ENCODE peak calls at places on chromosomes 12 and 14, in five cellular contexts. One of them, this sample, is unnamed.

GRCh38 chr12:18250313-18250916 is 10.9 kb upstream of the PIK3C2G start:
- DNase-seq in transverse colon: no peak
- DNase-seq in gastrocnemius medialis: no peak
- DNase-seq in suprapubic skin: no peak
- DNase-seq in body of pancreas: no peak
- DNase-seq in this sample: peak; percentile 55

GRCh38 chr14:91858536-91859275 is 8.6 kb downstream of the TC2N start:
- DNase-seq in suprapubic skin: no peak
- DNase-seq in transverse colon: no peak
- DNase-seq in gastrocnemius medialis: peak; percentile 51
- DNase-seq in body of pancreas: no peak
- DNase-seq in this sample: no peak

GRCh38 chr12:990308-990648 is 745 bp upstream of the ERC1 start:
- DNase-seq in body of pancreas: peak; percentile 71
- DNase-seq in gastrocnemius medialis: peak; percentile 60
- DNase-seq in suprapubic skin: peak; percentile 83
- DNase-seq in transverse colon: peak; percentile 72
- DNase-seq in this sample: peak; percentile 86

GRCh38 chr12:116927244-116927940 is 16.6 kb downstream of the FBXW8 start:
- DNase-seq in suprapubic skin: no peak
- DNase-seq in body of pancreas: no peak
- DNase-seq in gastrocnemius medialis: no peak
- DNase-seq in transverse colon: no peak
- DNase-seq in this sample: no peak

GRCh38 chr12:119145367-119145766 is 33.4 kb upstream of the HSPB8 start:
- DNase-seq in suprapubic skin: no peak
- DNase-seq in gastrocnemius medialis: no peak
- DNase-seq in body of pancreas: no peak
- DNase-seq in transverse colon: no peak
- DNase-seq in this sample: no peak

GRCh38 chr14:92680781-92681650 is 67.4 kb downstream of the LGMN start:
- DNase-seq in transverse colon: peak; percentile 85
- DNase-seq in gastrocnemius medialis: peak; percentile 42
- DNase-seq in body of pancreas: peak; percentile 67
- DNase-seq in suprapubic skin: no peak
- DNase-seq in this sample: peak; percentile 64

GRCh38 chr12:130254476-130255276 is 83.0 kb upstream of the PIWIL1 start:
- DNase-seq in gastrocnemius medialis: no peak
- DNase-seq in transverse colon: no peak
- DNase-seq in suprapubic skin: no peak
- DNase-seq in body of pancreas: peak; percentile 50
- DNase-seq in this sample: no peak

GRCh38 chr14:84622357-84622756 is 907.6 kb upstream of the FLRT2 start:
- DNase-seq in transverse colon: no peak
- DNase-seq in suprapubic skin: no peak
- DNase-seq in body of pancreas: no peak
- DNase-seq in gastrocnemius medialis: no peak
- DNase-seq in this sample: no peak

GRCh38 chr14:89359477-89360222 is 57.4 kb downstream of the FOXN3 start:
- DNase-seq in gastrocnemius medialis: peak; percentile 73
- DNase-seq in body of pancreas: peak; percentile 35
- DNase-seq in transverse colon: no peak
- DNase-seq in suprapubic skin: no peak
- DNase-seq in this sample: no peak

GRCh38 chr12:118371354-118372282 is 1.1 kb downstream of the TAOK3 start:
- DNase-seq in body of pancreas: peak; percentile 23
- DNase-seq in gastrocnemius medialis: no peak
- DNase-seq in transverse colon: peak; percentile 26
- DNase-seq in suprapubic skin: peak; percentile 82
- DNase-seq in this sample: peak; percentile 39

GRCh38 chr14:49051328-49052060 is 534.7 kb downstream of the RPS29 start:
- DNase-seq in gastrocnemius medialis: no peak
- DNase-seq in body of pancreas: no peak
- DNase-seq in transverse colon: no peak
- DNase-seq in suprapubic skin: no peak
- DNase-seq in this sample: no peak

GRCh38 chr12:131137836-131138637 is 184.3 kb downstream of the ADGRD1 start:
- DNase-seq in transverse colon: no peak
- DNase-seq in gastrocnemius medialis: no peak
- DNase-seq in body of pancreas: no peak
- DNase-seq in suprapubic skin: no peak
- DNase-seq in this sample: no peak

DNA sequence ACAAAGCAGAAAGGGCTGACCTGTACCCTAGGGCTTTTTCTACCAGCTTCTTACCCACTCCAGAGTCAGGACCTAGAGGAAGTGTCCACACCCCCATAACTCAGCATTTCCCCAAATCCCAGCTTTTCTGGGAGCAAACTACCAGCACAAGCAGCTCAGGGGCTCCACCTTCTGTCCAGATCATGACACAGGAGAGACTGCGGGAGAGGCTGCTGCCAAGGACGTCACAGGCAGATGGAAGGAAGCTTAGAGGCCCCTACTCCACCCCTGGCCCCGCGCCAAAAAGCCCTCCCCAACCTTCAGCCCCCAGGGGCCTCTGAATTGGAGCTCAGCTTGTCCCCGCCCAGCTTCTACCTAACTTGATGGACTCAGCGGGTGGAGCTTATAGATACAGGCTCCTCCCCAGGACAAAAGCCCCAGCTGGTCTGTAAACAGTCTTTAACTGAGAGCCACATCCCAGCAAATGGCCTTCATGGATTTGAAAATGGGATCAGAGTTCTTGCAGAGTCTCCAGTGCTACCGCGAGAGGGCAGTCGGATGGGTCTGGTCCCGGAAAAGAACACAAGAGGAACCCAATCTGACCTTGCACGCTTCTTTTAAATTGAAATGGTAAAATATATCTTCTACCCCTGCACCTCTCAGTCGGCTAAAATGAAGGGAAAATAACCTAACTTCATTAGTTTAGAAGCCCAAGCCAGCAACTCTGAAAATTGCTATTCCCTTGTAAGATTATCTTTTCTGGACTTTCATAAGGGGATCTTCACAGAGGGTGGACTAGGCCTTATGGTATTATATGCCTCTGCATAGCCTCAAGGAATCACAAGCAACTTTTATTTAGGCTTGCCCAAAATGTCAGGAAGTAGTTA is 6.8 kb upstream of the BAZ2A start:
- DNase-seq in body of pancreas: peak; percentile 98
- DNase-seq in transverse colon: peak; percentile 100
- DNase-seq in suprapubic skin: peak; percentile 99
- DNase-seq in gastrocnemius medialis: peak; percentile 99
- DNase-seq in this sample: peak; percentile 99
- TF ChIP-seq POLR2A in body of pancreas: no peak
- TF ChIP-seq POLR2A in transverse colon: peak; percentile 26
- TF ChIP-seq POLR2A in suprapubic skin: no peak
- TF ChIP-seq POLR2A in gastrocnemius medialis: peak; percentile 58
- TF ChIP-seq POLR2A in this sample: no peak

DNA sequence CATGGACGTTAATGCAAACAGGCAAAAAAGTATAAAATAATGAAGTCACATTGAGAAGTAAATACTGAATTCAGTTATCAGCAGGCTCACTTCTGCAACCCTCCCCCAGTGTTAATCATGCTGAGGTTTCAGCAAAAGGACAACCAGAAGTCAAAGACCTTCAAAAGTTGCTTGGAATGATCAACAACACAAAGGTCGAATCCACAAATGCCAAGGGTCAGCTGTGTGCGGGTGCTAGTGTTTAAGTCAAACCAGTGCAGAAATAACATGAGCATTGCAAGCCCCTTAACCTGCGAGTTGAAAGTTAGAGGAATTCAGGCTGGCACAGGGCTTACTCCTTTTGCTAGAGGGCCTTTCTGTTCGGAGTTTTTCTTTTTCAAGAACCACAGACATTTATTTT is 436.7 kb upstream of the SEL1L start:
- DNase-seq in body of pancreas: no peak
- DNase-seq in gastrocnemius medialis: no peak
- DNase-seq in suprapubic skin: no peak
- DNase-seq in transverse colon: no peak
- DNase-seq in this sample: no peak
- TF ChIP-seq POLR2A in body of pancreas: no peak
- TF ChIP-seq POLR2A in gastrocnemius medialis: no peak
- TF ChIP-seq POLR2A in suprapubic skin: no peak
- TF ChIP-seq POLR2A in transverse colon: no peak
- TF ChIP-seq POLR2A in this sample: no peak

DNA sequence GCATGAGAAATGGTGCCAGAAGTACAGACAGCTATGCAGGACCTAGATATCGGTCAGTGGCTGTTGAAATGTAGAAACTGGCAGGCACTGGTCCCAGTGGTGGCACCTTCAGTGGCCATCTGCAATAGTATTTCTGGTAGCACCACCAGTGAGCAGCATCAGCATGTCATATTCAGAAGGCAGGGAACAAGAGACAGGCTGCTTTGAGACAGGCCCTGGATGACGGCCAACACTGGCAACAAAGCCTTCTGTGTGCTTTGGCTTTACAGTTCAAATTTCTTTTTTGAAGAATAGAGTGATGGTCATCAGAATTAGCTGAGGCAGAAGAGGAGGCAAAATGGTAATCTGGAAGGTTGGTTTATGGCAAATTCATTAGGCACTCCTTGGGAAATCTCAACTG is 273.4 kb upstream of the SLC16A7 start:
- DNase-seq in body of pancreas: no peak
- DNase-seq in gastrocnemius medialis: no peak
- DNase-seq in suprapubic skin: no peak
- DNase-seq in transverse colon: no peak
- DNase-seq in this sample: no peak
- TF ChIP-seq POLR2A in body of pancreas: no peak
- TF ChIP-seq POLR2A in gastrocnemius medialis: no peak
- TF ChIP-seq POLR2A in suprapubic skin: no peak
- TF ChIP-seq POLR2A in transverse colon: no peak
- TF ChIP-seq POLR2A in this sample: no peak

GRCh38 chr12:10210225-10210624 is 2.5 kb upstream of the GABARAPL1 start:
- DNase-seq in body of pancreas: no peak
- DNase-seq in transverse colon: no peak
- DNase-seq in gastrocnemius medialis: no peak
- DNase-seq in suprapubic skin: no peak
- DNase-seq in this sample: no peak

GRCh38 chr12:10212623-10213131 is at the start of gene GABARAPL1:
- DNase-seq in gastrocnemius medialis: peak; percentile 88
- DNase-seq in body of pancreas: peak; percentile 84
- DNase-seq in suprapubic skin: peak; percentile 94
- DNase-seq in transverse colon: peak; percentile 85
- DNase-seq in this sample: peak; percentile 94

GRCh38 chr12:10213168-10214130 is 772 bp downstream of the GABARAPL1 start:
- DNase-seq in transverse colon: peak; percentile 75
- DNase-seq in gastrocnemius medialis: peak; percentile 85
- DNase-seq in suprapubic skin: peak; percentile 93
- DNase-seq in body of pancreas: peak; percentile 72
- DNase-seq in this sample: peak; percentile 94

GRCh38 chr12:10211101-10211974 is 1.3 kb upstream of the GABARAPL1 start:
- DNase-seq in suprapubic skin: no peak
- DNase-seq in transverse colon: no peak
- DNase-seq in gastrocnemius medialis: peak; percentile 30
- DNase-seq in body of pancreas: no peak
- DNase-seq in this sample: no peak

GRCh38 chr12:10211975-10212622 is 578 bp upstream of the GABARAPL1 start:
- DNase-seq in gastrocnemius medialis: peak; percentile 99
- DNase-seq in suprapubic skin: peak; percentile 98
- DNase-seq in body of pancreas: peak; percentile 97
- DNase-seq in transverse colon: peak; percentile 98
- DNase-seq in this sample: peak; percentile 95
- TF ChIP-seq POLR2A in gastrocnemius medialis: peak; percentile 93
- TF ChIP-seq POLR2A in suprapubic skin: no peak
- TF ChIP-seq POLR2A in body of pancreas: peak; percentile 52
- TF ChIP-seq POLR2A in transverse colon: peak; percentile 88
- TF ChIP-seq POLR2A in this sample: peak; percentile 74

GRCh38 chr12:107317751-107318553 is 224.6 kb upstream of the CRY1 start:
- DNase-seq in gastrocnemius medialis: peak; percentile 51
- DNase-seq in body of pancreas: peak; percentile 78
- DNase-seq in suprapubic skin: peak; percentile 88
- DNase-seq in transverse colon: peak; percentile 85
- DNase-seq in this sample: peak; percentile 12
- TF ChIP-seq POLR2A in gastrocnemius medialis: no peak
- TF ChIP-seq POLR2A in body of pancreas: no peak
- TF ChIP-seq POLR2A in suprapubic skin: no peak
- TF ChIP-seq POLR2A in transverse colon: no peak
- TF ChIP-seq POLR2A in this sample: no peak

GRCh38 chr14:33126433-33126832 is 187.8 kb downstream of the NPAS3 start:
- DNase-seq in transverse colon: no peak
- DNase-seq in suprapubic skin: no peak
- DNase-seq in body of pancreas: no peak
- DNase-seq in gastrocnemius medialis: no peak
- DNase-seq in this sample: no peak

GRCh38 chr14:33123281-33123680 is 184.6 kb downstream of the NPAS3 start:
- DNase-seq in suprapubic skin: no peak
- DNase-seq in gastrocnemius medialis: no peak
- DNase-seq in transverse colon: no peak
- DNase-seq in body of pancreas: no peak
- DNase-seq in this sample: no peak

GRCh38 chr14:33131801-33132200 is 193.1 kb downstream of the NPAS3 start:
- DNase-seq in gastrocnemius medialis: no peak
- DNase-seq in body of pancreas: no peak
- DNase-seq in transverse colon: no peak
- DNase-seq in suprapubic skin: no peak
- DNase-seq in this sample: no peak

GRCh38 chr14:33127531-33127930 is 188.9 kb downstream of the NPAS3 start:
- DNase-seq in suprapubic skin: no peak
- DNase-seq in transverse colon: no peak
- DNase-seq in body of pancreas: no peak
- DNase-seq in gastrocnemius medialis: no peak
- DNase-seq in this sample: no peak
- TF ChIP-seq POLR2A in suprapubic skin: no peak
- TF ChIP-seq POLR2A in transverse colon: no peak
- TF ChIP-seq POLR2A in body of pancreas: no peak
- TF ChIP-seq POLR2A in gastrocnemius medialis: no peak
- TF ChIP-seq POLR2A in this sample: no peak

This sample was measured in erythroblast.